ENCODE peak calls at places on chromosomes 7 and 10, in six cellular contexts. One of them, this sample, is unnamed.
A peak's percentile ranks its signal among the peaks of the same experiment; 100 is the strongest.

GRCh38 chr10:17075510-17075909 is 54.1 kb downstream of the CUBN start:
- DNase-seq in GM12891: no peak
- DNase-seq in GM12878: no peak
- DNase-seq in HepG2: peak; percentile 18
- DNase-seq in H1: no peak
- DNase-seq in K562: no peak
- DNase-seq in this sample: no peak

GRCh38 chr10:21831986-21832735 is 171.4 kb downstream of the DNAJC1 start:
- DNase-seq in GM12891: no peak
- DNase-seq in GM12878: no peak
- DNase-seq in HepG2: no peak
- DNase-seq in H1: no peak
- DNase-seq in K562: no peak
- DNase-seq in this sample: no peak

GRCh38 chr10:102960158-102960557 is 42.1 kb downstream of the CNNM2 start:
- DNase-seq in GM12891: no peak
- DNase-seq in GM12878: no peak
- DNase-seq in HepG2: no peak
- DNase-seq in H1: no peak
- DNase-seq in K562: no peak
- DNase-seq in this sample: no peak

GRCh38 chr7:75695036-75695435 is 43.7 kb downstream of the HIP1 start:
- DNase-seq in GM12891: no peak
- DNase-seq in GM12878: no peak
- DNase-seq in HepG2: no peak
- DNase-seq in H1: no peak
- DNase-seq in K562: peak; percentile 22
- DNase-seq in this sample: no peak

GRCh38 chr7:69790915-69791473 is 192.7 kb downstream of the AUTS2 start:
- DNase-seq in GM12891: no peak
- DNase-seq in GM12878: no peak
- DNase-seq in HepG2: no peak
- DNase-seq in H1: no peak
- DNase-seq in K562: no peak
- DNase-seq in this sample: no peak

GRCh38 chr10:76879116-76879706 is 758.4 kb downstream of the KCNMA1 start:
- DNase-seq in GM12891: no peak
- DNase-seq in GM12878: no peak
- DNase-seq in HepG2: no peak
- DNase-seq in H1: no peak
- DNase-seq in K562: no peak
- DNase-seq in this sample: no peak

GRCh38 chr7:80027616-80028173 is 106.9 kb upstream of the GNAI1 start:
- DNase-seq in GM12891: no peak
- DNase-seq in GM12878: no peak
- DNase-seq in HepG2: no peak
- DNase-seq in H1: no peak
- DNase-seq in K562: no peak
- DNase-seq in this sample: no peak

GRCh38 chr10:132920101-132920925 is 22.1 kb downstream of the CFAP46 start:
- DNase-seq in GM12891: no peak
- DNase-seq in GM12878: no peak
- DNase-seq in HepG2: no peak
- DNase-seq in H1: no peak
- DNase-seq in K562: no peak
- DNase-seq in this sample: no peak

GRCh38 chr7:67918158-67918557 is 921.5 kb downstream of the TYW1 start:
- DNase-seq in GM12891: no peak
- DNase-seq in GM12878: no peak
- DNase-seq in HepG2: no peak
- DNase-seq in H1: no peak
- DNase-seq in K562: no peak
- DNase-seq in this sample: no peak

GRCh38 chr7:70069977-70070376 is 471.7 kb downstream of the AUTS2 start:
- DNase-seq in GM12891: no peak
- DNase-seq in GM12878: peak; percentile 44
- DNase-seq in HepG2: no peak
- DNase-seq in H1: no peak
- DNase-seq in K562: no peak
- DNase-seq in this sample: no peak

GRCh38 chr7:40474790-40475680 is 340.2 kb downstream of the SUGCT start:
- DNase-seq in GM12891: peak; percentile 1
- DNase-seq in GM12878: peak; percentile 31
- DNase-seq in HepG2: no peak
- DNase-seq in H1: no peak
- DNase-seq in K562: no peak
- DNase-seq in this sample: no peak

GRCh38 chr7:108307246-108307982 is 148.8 kb downstream of the NRCAM start:
- DNase-seq in GM12891: no peak
- DNase-seq in GM12878: no peak
- DNase-seq in HepG2: no peak
- DNase-seq in H1: no peak
- DNase-seq in K562: no peak
- DNase-seq in this sample: no peak

GRCh38 chr7:112176241-112176640 is 30.0 kb downstream of the DOCK4 start:
- DNase-seq in GM12891: no peak
- DNase-seq in GM12878: no peak
- DNase-seq in HepG2: no peak
- DNase-seq in H1: no peak
- DNase-seq in K562: no peak
- DNase-seq in this sample: no peak

GRCh38 chr10:130022501-130023299 is 58.6 kb upstream of the EBF3 start:
- DNase-seq in GM12891: no peak
- DNase-seq in GM12878: no peak
- DNase-seq in HepG2: no peak
- DNase-seq in H1: no peak
- DNase-seq in K562: no peak
- DNase-seq in this sample: no peak

GRCh38 chr7:143456992-143457793 is 13.9 kb downstream of the TAS2R60 start:
- DNase-seq in GM12891: no peak
- DNase-seq in GM12878: no peak
- DNase-seq in HepG2: no peak
- DNase-seq in H1: no peak
- DNase-seq in K562: no peak
- DNase-seq in this sample: no peak

GRCh38 chr7:37357277-37357996 is 91.2 kb downstream of the ELMO1 start:
- DNase-seq in GM12891: no peak
- DNase-seq in GM12878: no peak
- DNase-seq in HepG2: no peak
- DNase-seq in H1: no peak
- DNase-seq in K562: peak; percentile 62
- DNase-seq in this sample: no peak

GRCh38 chr7:13414661-13415105 is 574.8 kb downstream of the ETV1 start:
- DNase-seq in GM12891: no peak
- DNase-seq in GM12878: no peak
- DNase-seq in HepG2: no peak
- DNase-seq in H1: no peak
- DNase-seq in K562: no peak
- DNase-seq in this sample: no peak

GRCh38 chr10:109593686-109594085 is 329.6 kb downstream of the XPNPEP1 start:
- DNase-seq in GM12891: no peak
- DNase-seq in GM12878: no peak
- DNase-seq in HepG2: no peak
- DNase-seq in H1: no peak
- DNase-seq in K562: no peak
- DNase-seq in this sample: no peak

GRCh38 chr7:22841954-22842353 is 19.3 kb upstream of the TOMM7 start:
- DNase-seq in GM12891: no peak
- DNase-seq in GM12878: no peak
- DNase-seq in HepG2: no peak
- DNase-seq in H1: no peak
- DNase-seq in K562: no peak
- DNase-seq in this sample: no peak

GRCh38 chr7:150823484-150824126 is 23.0 kb downstream of the TMEM176A start:
- DNase-seq in GM12891: no peak
- DNase-seq in GM12878: no peak
- DNase-seq in HepG2: no peak
- DNase-seq in H1: no peak
- DNase-seq in K562: no peak
- DNase-seq in this sample: no peak

GRCh38 chr10:33143160-33143728 is 185.2 kb upstream of the ITGB1 start:
- DNase-seq in GM12891: no peak
- DNase-seq in GM12878: no peak
- DNase-seq in HepG2: peak; percentile 42
- DNase-seq in H1: no peak
- DNase-seq in K562: no peak
- DNase-seq in this sample: no peak

GRCh38 chr10:43105119-43105792 is 28.4 kb downstream of the RET start:
- DNase-seq in GM12891: peak; percentile 95
- DNase-seq in GM12878: no peak
- DNase-seq in HepG2: peak; percentile 36
- DNase-seq in H1: peak; percentile 75
- DNase-seq in K562: peak; percentile 89
- DNase-seq in this sample: peak; percentile 92

GRCh38 chr10:118278649-118279048 is 63.5 kb downstream of the FAM204A start:
- DNase-seq in GM12891: no peak
- DNase-seq in GM12878: no peak
- DNase-seq in HepG2: no peak
- DNase-seq in H1: no peak
- DNase-seq in K562: no peak
- DNase-seq in this sample: no peak

GRCh38 chr7:29609162-29610030 is 45.8 kb downstream of the PRR15 start:
- DNase-seq in GM12891: no peak
- DNase-seq in GM12878: no peak
- DNase-seq in HepG2: peak; percentile 30
- DNase-seq in H1: no peak
- DNase-seq in K562: peak; percentile 65
- DNase-seq in this sample: no peak
- TF ChIP-seq POLR2A in GM12891: no peak
- TF ChIP-seq POLR2A in GM12878: no peak
- TF ChIP-seq POLR2A in HepG2: no peak
- TF ChIP-seq POLR2A in H1: no peak
- TF ChIP-seq POLR2A in K562: no peak
- TF ChIP-seq POLR2A in this sample: no peak

GRCh38 chr10:72263613-72264241 is 10.0 kb upstream of the DDIT4 start:
- DNase-seq in GM12891: no peak
- DNase-seq in GM12878: no peak
- DNase-seq in HepG2: peak; percentile 86
- DNase-seq in H1: no peak
- DNase-seq in K562: no peak
- DNase-seq in this sample: no peak
- TF ChIP-seq TAF1 in GM12891: no peak
- TF ChIP-seq TAF1 in GM12878: no peak
- TF ChIP-seq TAF1 in HepG2: no peak
- TF ChIP-seq TAF1 in H1: no peak
- TF ChIP-seq TAF1 in K562: no peak
- TF ChIP-seq TAF1 in this sample: no peak

GRCh38 chr7:10973061-10973941 is at the start of gene PHF14:
- DNase-seq in GM12891: peak; percentile 82
- DNase-seq in GM12878: peak; percentile 88
- DNase-seq in HepG2: peak; percentile 97
- DNase-seq in H1: peak; percentile 96
- DNase-seq in K562: peak; percentile 96
- DNase-seq in this sample: peak; percentile 80
- TF ChIP-seq POLR2A in GM12891: peak; percentile 87
- TF ChIP-seq POLR2A in GM12878: peak; percentile 83
- TF ChIP-seq POLR2A in HepG2: peak; percentile 85
- TF ChIP-seq POLR2A in H1: peak; percentile 83
- TF ChIP-seq POLR2A in K562: peak; percentile 90
- TF ChIP-seq POLR2A in this sample: peak; percentile 89

GRCh38 chr7:158023157-158023556 is 564.5 kb downstream of the PTPRN2 start:
- DNase-seq in GM12891: no peak
- DNase-seq in GM12878: no peak
- DNase-seq in HepG2: no peak
- DNase-seq in H1: no peak
- DNase-seq in K562: no peak
- DNase-seq in this sample: no peak
- TF ChIP-seq TAF1 in GM12891: no peak
- TF ChIP-seq TAF1 in GM12878: no peak
- TF ChIP-seq TAF1 in HepG2: no peak
- TF ChIP-seq TAF1 in H1: no peak
- TF ChIP-seq TAF1 in K562: no peak
- TF ChIP-seq TAF1 in this sample: no peak

GRCh38 chr10:44975487-44976331 is 2.9 kb downstream of the DEPP1 start:
- DNase-seq in GM12891: no peak
- DNase-seq in GM12878: no peak
- DNase-seq in HepG2: peak; percentile 83
- DNase-seq in H1: no peak
- DNase-seq in K562: no peak
- DNase-seq in this sample: no peak
- TF ChIP-seq POLR2A in GM12891: no peak
- TF ChIP-seq POLR2A in GM12878: no peak
- TF ChIP-seq POLR2A in HepG2: peak; percentile 42
- TF ChIP-seq POLR2A in H1: no peak
- TF ChIP-seq POLR2A in K562: no peak
- TF ChIP-seq POLR2A in this sample: no peak

GRCh38 chr10:122460891-122461293 is 461 bp upstream of the HTRA1 start:
- DNase-seq in GM12891: no peak
- DNase-seq in GM12878: no peak
- DNase-seq in HepG2: no peak
- DNase-seq in H1: no peak
- DNase-seq in K562: no peak
- DNase-seq in this sample: no peak
- TF ChIP-seq TAF1 in GM12891: no peak
- TF ChIP-seq TAF1 in GM12878: no peak
- TF ChIP-seq TAF1 in HepG2: no peak
- TF ChIP-seq TAF1 in H1: no peak
- TF ChIP-seq TAF1 in K562: no peak
- TF ChIP-seq TAF1 in this sample: no peak